ENCODE peak calls at places on chromosome 20, in ten cellular contexts. K is spleen; G is lower lobe of right lung; V is tibial nerve; B is cardiac muscle cell; M is endodermal cell; T is upper lobe of right lung; Z is body of pancreas; J is GM23248; X is CD4-positive, alpha-beta memory T cell. F is an unnamed sample.

GRCh38 chr20:8740265-8740664 is 328.6 kb upstream of the PLCB4 start:
- DNase-seq in K (no peak), G (no peak), V (no peak), B (no peak), M (no peak), T (no peak), Z (no peak), J (no peak), X (no peak), F (no peak)

GRCh38 chr20:58389324-58389967 is 417 bp downstream of the VAPB start:
- DNase-seq in K (no peak), G (no peak), V (peak; percentile 8), B (peak; percentile 43), M (no peak), T (no peak), Z (peak; percentile 39), J (peak; percentile 83), X (no peak), F (no peak)

GRCh38 chr20:61696181-61696735 is 369.4 kb downstream of the TAF4 start:
- DNase-seq in K (no peak), G (peak; percentile 28), V (no peak), B (no peak), M (no peak), T (no peak), Z (no peak), J (no peak), X (no peak), F (no peak)

GRCh38 chr20:8940311-8940710 is 128.6 kb upstream of the PLCB4 start:
- DNase-seq in K (no peak), G (no peak), V (no peak), B (no peak), M (no peak), T (no peak), Z (no peak), J (no peak), X (no peak), F (no peak)

GRCh38 chr20:32476684-32477593 is 108.2 kb downstream of the NOL4L start:
- DNase-seq in K (peak; percentile 56), G (peak; percentile 58), V (no peak), B (no peak), M (peak; percentile 44), T (peak; percentile 69), Z (peak; percentile 28), J (no peak), X (no peak), F (no peak)

GRCh38 chr20:63855363-63856110 is 5.8 kb upstream of the ABHD16B start:
- DNase-seq in K (peak; percentile 76), G (no peak), V (no peak), B (no peak), M (peak; percentile 62), T (no peak), Z (no peak), J (peak; percentile 22), X (no peak), F (no peak)

GRCh38 chr20:19775353-19776201 is 17.5 kb downstream of the RIN2 start:
- DNase-seq in K (no peak), G (peak; percentile 52), V (no peak), B (no peak), M (no peak), T (no peak), Z (no peak), J (peak; percentile 45), X (no peak), F (no peak)

GRCh38 chr20:63017076-63017825 is 10.5 kb upstream of the BHLHE23 start:
- DNase-seq in K (no peak), G (peak; percentile 36), V (no peak), B (no peak), M (no peak), T (no peak), Z (no peak), J (no peak), X (no peak), F (no peak)

GRCh38 chr20:41183391-41183790 is 46.0 kb downstream of the PLCG1 start:
- DNase-seq in K (peak; percentile 51), G (peak; percentile 24), V (no peak), B (no peak), M (peak; percentile 47), T (no peak), Z (no peak), J (no peak), X (no peak), F (no peak)
- H3K27ac ChIP-seq in K (no peak overlapping the region), G (no peak overlapping the region), V (no peak overlapping the region), B (no peak overlapping the region), M (no peak overlapping the region), T (no peak overlapping the region), Z (no peak overlapping the region), J (no peak overlapping the region), X (no peak overlapping the region), F (no peak overlapping the region)

DNA sequence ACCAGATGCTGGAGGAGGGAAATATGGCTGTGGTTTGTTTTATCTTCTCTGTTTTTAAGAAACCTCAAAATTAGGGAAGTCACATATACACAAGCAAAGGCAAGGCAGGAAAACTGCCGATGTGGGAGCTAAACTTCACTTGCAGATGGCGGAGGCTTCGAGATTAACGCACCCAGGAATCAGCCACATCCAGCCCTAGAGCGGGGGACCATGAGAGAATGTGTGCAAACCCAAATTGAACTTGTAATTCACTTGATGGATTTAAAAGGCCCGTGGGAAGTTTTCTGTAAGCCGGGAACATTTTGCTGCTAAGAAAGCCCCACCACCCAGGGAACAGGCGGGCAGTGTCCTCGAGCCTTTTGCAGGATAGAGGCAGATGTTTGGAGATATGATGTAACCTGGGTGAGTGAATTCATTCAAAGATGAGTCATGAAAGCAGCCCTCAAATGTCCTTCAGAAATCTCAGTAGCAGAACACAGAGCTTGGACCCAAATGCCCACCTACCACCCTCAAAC is 39.9 kb downstream of the PREX1 start:
- DNase-seq in K (peak; percentile 42), G (no peak), V (peak; percentile 38), B (peak; percentile 45), M (no peak), T (peak; percentile 38), Z (no peak), J (peak; percentile 83), X (no peak), F (no peak)
- H3K27ac ChIP-seq in K (no peak overlapping the region), G (no peak overlapping the region), V (peak overlapping the region; percentile 47), B (no peak overlapping the region), M (peak overlapping the region; percentile 98), T (no peak overlapping the region), Z (peak overlapping the region; percentile 21), J (no peak overlapping the region), X (peak overlapping the region; percentile 13), F (no peak overlapping the region)

DNA sequence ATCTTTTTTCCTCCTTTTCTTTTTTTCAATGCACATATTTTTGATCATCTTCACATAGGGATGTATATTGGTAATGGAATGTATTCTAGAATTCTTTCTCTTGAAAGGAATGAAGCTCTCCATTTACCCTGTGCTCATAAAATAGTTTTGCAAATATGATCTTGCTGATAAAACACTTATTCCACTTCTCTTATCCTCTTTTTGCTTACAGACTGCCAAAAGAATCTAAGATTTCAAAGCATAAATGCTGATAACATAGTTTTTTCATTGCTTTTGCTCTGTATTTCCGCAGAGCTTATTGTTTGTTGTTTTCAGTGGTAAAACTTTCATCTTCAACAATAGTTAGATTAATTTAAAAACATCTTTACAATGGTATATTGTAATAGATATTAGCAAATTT is 350.5 kb downstream of the PAX1 start:
- DNase-seq in K (no peak), G (no peak), V (no peak), B (no peak), M (no peak), T (no peak), Z (no peak), J (no peak), X (no peak), F (no peak)
- H3K27ac ChIP-seq in K (no peak overlapping the region), G (no peak overlapping the region), V (no peak overlapping the region), B (no peak overlapping the region), M (no peak overlapping the region), T (no peak overlapping the region), Z (no peak overlapping the region), J (no peak overlapping the region), X (no peak overlapping the region), F (no peak overlapping the region)

GRCh38 chr20:11108102-11108842 is 434.5 kb upstream of the JAG1 start:
- DNase-seq in K (no peak), G (no peak), V (no peak), B (peak; percentile 66), M (peak; percentile 68), T (no peak), Z (no peak), J (peak; percentile 36), X (no peak), F (no peak)
- H3K27ac ChIP-seq in K (no peak overlapping the region), G (no peak overlapping the region), V (no peak overlapping the region), B (no peak overlapping the region), M (no peak overlapping the region), T (no peak overlapping the region), Z (no peak overlapping the region), J (no peak overlapping the region), X (no peak overlapping the region), F (no peak overlapping the region)

GRCh38 chr20:50729925-50730764 is 1.2 kb upstream of the PARD6B start:
- DNase-seq in K (peak; percentile 72), G (no peak), V (no peak), B (peak; percentile 50), M (peak; percentile 73), T (no peak), Z (peak; percentile 16), J (peak; percentile 62), X (no peak), F (no peak)

GRCh38 chr20:50728486-50728980 is 2.8 kb upstream of the PARD6B start:
- DNase-seq in K (no peak), G (no peak), V (no peak), B (no peak), M (peak; percentile 31), T (no peak), Z (peak; percentile 5), J (no peak), X (no peak), F (no peak)

GRCh38 chr20:50726955-50727791 is 4.2 kb upstream of the PARD6B start:
- DNase-seq in K (no peak), G (no peak), V (no peak), B (no peak), M (peak; percentile 10), T (no peak), Z (peak; percentile 8), J (peak; percentile 13), X (no peak), F (no peak)

GRCh38 chr20:50728981-50729874 is 2.2 kb upstream of the PARD6B start:
- DNase-seq in K (no peak), G (peak; percentile 54), V (no peak), B (no peak), M (peak; percentile 41), T (no peak), Z (peak; percentile 40), J (peak; percentile 46), X (no peak), F (peak; percentile 85)

GRCh38 chr20:50727792-50728485 is 3.4 kb upstream of the PARD6B start:
- DNase-seq in K (no peak), G (no peak), V (no peak), B (no peak), M (peak; percentile 38), T (no peak), Z (peak; percentile 27), J (no peak), X (no peak), F (no peak)
- H3K27ac ChIP-seq in K (no peak overlapping the region), G (peak overlapping the region; percentile 81), V (peak overlapping the region; percentile 93), B (peak overlapping the region; percentile 58), M (no peak overlapping the region), T (peak overlapping the region; percentile 66), Z (peak overlapping the region; percentile 87), J (no peak overlapping the region), X (no peak overlapping the region), F (peak overlapping the region; percentile 100)

GRCh38 chr20:21162631-21163030 is 36.7 kb downstream of the KIZ start:
- DNase-seq in K (no peak), G (no peak), V (no peak), B (no peak), M (no peak), T (no peak), Z (no peak), J (no peak), X (no peak), F (peak; percentile 64)
- H3K27ac ChIP-seq in K (no peak overlapping the region), G (no peak overlapping the region), V (no peak overlapping the region), B (no peak overlapping the region), M (no peak overlapping the region), T (no peak overlapping the region), Z (no peak overlapping the region), J (no peak overlapping the region), X (no peak overlapping the region), F (peak overlapping the region; percentile 79)